ENCODE peak calls at places on chromosomes 16 and 17, in seven cellular contexts. One of them, this sample, is unnamed.

GRCh38 chr17:6924121-6924676 is 71.7 kb upstream of the ALOX12 start:
- DNase-seq in HFFc6: no peak
- DNase-seq in GM23338: no peak
- DNase-seq in AG04450: no peak
- DNase-seq in Caco-2: no peak
- DNase-seq in GM10248: no peak
- DNase-seq in adrenal gland: no peak
- DNase-seq in this sample: no peak

GRCh38 chr16:58854392-58854791 is 120.3 kb upstream of the GOT2 start:
- DNase-seq in adrenal gland: no peak
- DNase-seq in AG04450: no peak
- DNase-seq in HFFc6: no peak
- DNase-seq in GM23338: no peak
- DNase-seq in GM10248: peak
- DNase-seq in Caco-2: no peak
- DNase-seq in this sample: peak

GRCh38 chr17:3025421-3026124 is 37.8 kb downstream of the OR1D5 start:
- DNase-seq in GM23338: no peak
- DNase-seq in AG04450: no peak
- DNase-seq in adrenal gland: no peak
- DNase-seq in HFFc6: no peak
- DNase-seq in GM10248: no peak
- DNase-seq in Caco-2: peak
- DNase-seq in this sample: no peak

GRCh38 chr16:69366431-69366830 is 14.8 kb upstream of the TMED6 start:
- DNase-seq in HFFc6: no peak
- DNase-seq in GM10248: no peak
- DNase-seq in adrenal gland: no peak
- DNase-seq in GM23338: no peak
- DNase-seq in AG04450: no peak
- DNase-seq in Caco-2: peak
- DNase-seq in this sample: no peak

GRCh38 chr17:31494259-31495048 is 103.0 kb downstream of the RAB11FIP4 start:
- DNase-seq in AG04450: no peak
- DNase-seq in adrenal gland: peak
- DNase-seq in HFFc6: no peak
- DNase-seq in Caco-2: no peak
- DNase-seq in GM10248: peak
- DNase-seq in GM23338: no peak
- DNase-seq in this sample: peak

GRCh38 chr17:42016952-42017865 is at the start of gene DNAJC7:
- DNase-seq in AG04450: peak
- DNase-seq in HFFc6: peak
- DNase-seq in Caco-2: peak
- DNase-seq in adrenal gland: peak
- DNase-seq in GM23338: peak
- DNase-seq in GM10248: peak
- DNase-seq in this sample: peak

GRCh38 chr17:69069289-69069688 is 8.6 kb upstream of the ABCA9 start:
- DNase-seq in GM23338: peak
- DNase-seq in HFFc6: no peak
- DNase-seq in AG04450: no peak
- DNase-seq in adrenal gland: no peak
- DNase-seq in Caco-2: no peak
- DNase-seq in GM10248: no peak
- DNase-seq in this sample: no peak

GRCh38 chr17:32863559-32863958 is 13.4 kb downstream of the MYO1D start:
- DNase-seq in GM10248: no peak
- DNase-seq in AG04450: no peak
- DNase-seq in HFFc6: no peak
- DNase-seq in GM23338: no peak
- DNase-seq in adrenal gland: no peak
- DNase-seq in Caco-2: no peak
- DNase-seq in this sample: no peak

GRCh38 chr17:42251115-42251514 is 25.1 kb downstream of the STAT5B start:
- DNase-seq in HFFc6: no peak
- DNase-seq in Caco-2: no peak
- DNase-seq in AG04450: no peak
- DNase-seq in GM10248: no peak
- DNase-seq in GM23338: peak
- DNase-seq in adrenal gland: no peak
- DNase-seq in this sample: no peak

GRCh38 chr16:15427648-15428239 is 6.6 kb upstream of the BMERB1 start:
- DNase-seq in Caco-2: no peak
- DNase-seq in GM10248: peak
- DNase-seq in adrenal gland: peak
- DNase-seq in GM23338: peak
- DNase-seq in AG04450: no peak
- DNase-seq in HFFc6: peak
- DNase-seq in this sample: peak

GRCh38 chr16:10037771-10038170 is 144.5 kb downstream of the GRIN2A start:
- DNase-seq in GM23338: no peak
- DNase-seq in adrenal gland: no peak
- DNase-seq in HFFc6: peak
- DNase-seq in Caco-2: no peak
- DNase-seq in AG04450: no peak
- DNase-seq in GM10248: no peak
- DNase-seq in this sample: no peak

GRCh38 chr17:22570144-22570845 is 878.0 kb downstream of the KCNJ18 start:
- DNase-seq in AG04450: no peak
- DNase-seq in Caco-2: no peak
- DNase-seq in GM23338: no peak
- DNase-seq in HFFc6: no peak
- DNase-seq in GM10248: no peak
- DNase-seq in adrenal gland: no peak
- DNase-seq in this sample: no peak

GRCh38 chr16:54462151-54462651 is 175.6 kb upstream of the IRX3 start:
- DNase-seq in GM23338: no peak
- DNase-seq in Caco-2: no peak
- DNase-seq in adrenal gland: no peak
- DNase-seq in AG04450: no peak
- DNase-seq in HFFc6: peak
- DNase-seq in GM10248: no peak
- DNase-seq in this sample: no peak

GRCh38 chr17:72985882-72986720 is 106.4 kb downstream of the SLC39A11 start:
- DNase-seq in GM10248: peak
- DNase-seq in AG04450: peak
- DNase-seq in Caco-2: peak
- DNase-seq in adrenal gland: peak
- DNase-seq in HFFc6: peak
- DNase-seq in GM23338: peak
- DNase-seq in this sample: peak

GRCh38 chr16:2752850-2753522 is 548 bp downstream of the SRRM2 start:
- DNase-seq in Caco-2: peak
- DNase-seq in adrenal gland: peak
- DNase-seq in GM10248: peak
- DNase-seq in AG04450: peak
- DNase-seq in GM23338: peak
- DNase-seq in HFFc6: peak
- DNase-seq in this sample: peak

GRCh38 chr16:67284699-67285646 is 5.6 kb downstream of the PLEKHG4 start:
- DNase-seq in adrenal gland: peak
- DNase-seq in HFFc6: no peak
- DNase-seq in GM10248: no peak
- DNase-seq in Caco-2: no peak
- DNase-seq in AG04450: no peak
- DNase-seq in GM23338: peak
- DNase-seq in this sample: no peak

GRCh38 chr17:7713782-7714181 is 3.8 kb upstream of the DNAH2 start:
- DNase-seq in GM10248: no peak
- DNase-seq in adrenal gland: no peak
- DNase-seq in HFFc6: no peak
- DNase-seq in AG04450: no peak
- DNase-seq in GM23338: no peak
- DNase-seq in Caco-2: no peak
- DNase-seq in this sample: no peak

GRCh38 chr17:48756816-48757215 is 28.3 kb upstream of the HOXB13 start:
- DNase-seq in Caco-2: no peak
- DNase-seq in AG04450: no peak
- DNase-seq in GM10248: no peak
- DNase-seq in adrenal gland: peak
- DNase-seq in GM23338: no peak
- DNase-seq in HFFc6: no peak
- DNase-seq in this sample: peak

GRCh38 chr16:82083710-82084353 is 48.8 kb downstream of the HSD17B2 start:
- DNase-seq in AG04450: no peak
- DNase-seq in GM10248: no peak
- DNase-seq in HFFc6: no peak
- DNase-seq in Caco-2: no peak
- DNase-seq in GM23338: no peak
- DNase-seq in adrenal gland: no peak
- DNase-seq in this sample: no peak

GRCh38 chr17:50219345-50219744 is 17.9 kb upstream of the COL1A1 start:
- DNase-seq in Caco-2: no peak
- DNase-seq in adrenal gland: no peak
- DNase-seq in GM23338: no peak
- DNase-seq in GM10248: no peak
- DNase-seq in AG04450: peak
- DNase-seq in HFFc6: peak
- DNase-seq in this sample: no peak

GRCh38 chr17:66398059-66398458 is 95.6 kb downstream of the PRKCA start:
- DNase-seq in adrenal gland: no peak
- DNase-seq in Caco-2: no peak
- DNase-seq in AG04450: no peak
- DNase-seq in HFFc6: no peak
- DNase-seq in GM23338: no peak
- DNase-seq in GM10248: no peak
- DNase-seq in this sample: no peak

GRCh38 chr16:89822188-89823086 is 5.8 kb upstream of the SPIRE2 start:
- DNase-seq in HFFc6: no peak
- DNase-seq in adrenal gland: no peak
- DNase-seq in AG04450: no peak
- DNase-seq in GM23338: no peak
- DNase-seq in GM10248: no peak
- DNase-seq in Caco-2: peak
- DNase-seq in this sample: no peak
- TF ChIP-seq CTCF in HFFc6: no peak
- TF ChIP-seq CTCF in adrenal gland: no peak
- TF ChIP-seq CTCF in AG04450: no peak
- TF ChIP-seq CTCF in GM23338: no peak
- TF ChIP-seq CTCF in GM10248: no peak
- TF ChIP-seq CTCF in Caco-2: no peak
- TF ChIP-seq CTCF in this sample: no peak

DNA sequence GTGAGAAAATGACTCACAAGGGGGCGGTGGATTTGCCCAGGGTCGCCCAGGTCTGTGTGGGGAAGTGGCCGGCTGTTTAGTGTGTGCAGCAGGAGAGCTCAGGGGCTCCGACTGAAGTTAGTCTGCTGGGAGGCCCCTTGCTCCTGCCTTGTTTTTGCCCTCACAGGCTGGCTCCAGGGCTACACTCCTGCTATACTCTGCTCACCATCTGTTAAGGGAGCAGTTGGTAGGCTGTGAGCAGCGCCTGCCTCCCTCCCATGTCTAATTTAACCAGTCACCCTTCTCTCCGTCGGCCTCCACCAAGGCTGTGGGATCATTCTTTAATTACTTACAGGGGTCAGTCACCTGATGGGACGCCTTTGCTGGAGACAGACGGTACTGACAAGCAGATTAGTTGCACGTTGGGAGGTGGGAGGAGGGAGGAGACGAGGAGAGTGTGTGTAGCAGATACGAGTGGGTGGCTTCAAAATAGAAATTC is 35.5 kb downstream of the KSR1 start:
- DNase-seq in GM10248: peak
- DNase-seq in Caco-2: no peak
- DNase-seq in GM23338: no peak
- DNase-seq in HFFc6: no peak
- DNase-seq in AG04450: no peak
- DNase-seq in adrenal gland: no peak
- DNase-seq in this sample: peak
- TF ChIP-seq CTCF in GM10248: no peak
- TF ChIP-seq CTCF in Caco-2: no peak
- TF ChIP-seq CTCF in GM23338: no peak
- TF ChIP-seq CTCF in HFFc6: no peak
- TF ChIP-seq CTCF in AG04450: no peak
- TF ChIP-seq CTCF in adrenal gland: no peak
- TF ChIP-seq CTCF in this sample: no peak

GRCh38 chr16:30521873-30522641 is 4.3 kb downstream of the ZNF768 start:
- DNase-seq in adrenal gland: no peak
- DNase-seq in GM23338: no peak
- DNase-seq in GM10248: no peak
- DNase-seq in AG04450: no peak
- DNase-seq in HFFc6: no peak
- DNase-seq in Caco-2: peak
- DNase-seq in this sample: no peak
- TF ChIP-seq CTCF in adrenal gland: no peak
- TF ChIP-seq CTCF in GM23338: no peak
- TF ChIP-seq CTCF in GM10248: no peak
- TF ChIP-seq CTCF in AG04450: no peak
- TF ChIP-seq CTCF in HFFc6: no peak
- TF ChIP-seq CTCF in Caco-2: no peak
- TF ChIP-seq CTCF in this sample: no peak

GRCh38 chr17:18093616-18094408 is 6.1 kb downstream of the DRG2 start:
- DNase-seq in GM10248: no peak
- DNase-seq in GM23338: peak
- DNase-seq in AG04450: peak
- DNase-seq in HFFc6: peak
- DNase-seq in adrenal gland: peak
- DNase-seq in Caco-2: no peak
- DNase-seq in this sample: no peak

GRCh38 chr17:18089613-18090012 is 1.9 kb downstream of the DRG2 start:
- DNase-seq in AG04450: no peak
- DNase-seq in adrenal gland: no peak
- DNase-seq in GM23338: no peak
- DNase-seq in Caco-2: no peak
- DNase-seq in GM10248: no peak
- DNase-seq in HFFc6: no peak
- DNase-seq in this sample: no peak

GRCh38 chr17:18084256-18084655 is 3.5 kb upstream of the DRG2 start:
- DNase-seq in Caco-2: no peak
- DNase-seq in GM23338: no peak
- DNase-seq in adrenal gland: no peak
- DNase-seq in AG04450: no peak
- DNase-seq in HFFc6: no peak
- DNase-seq in GM10248: no peak
- DNase-seq in this sample: no peak

DNA sequence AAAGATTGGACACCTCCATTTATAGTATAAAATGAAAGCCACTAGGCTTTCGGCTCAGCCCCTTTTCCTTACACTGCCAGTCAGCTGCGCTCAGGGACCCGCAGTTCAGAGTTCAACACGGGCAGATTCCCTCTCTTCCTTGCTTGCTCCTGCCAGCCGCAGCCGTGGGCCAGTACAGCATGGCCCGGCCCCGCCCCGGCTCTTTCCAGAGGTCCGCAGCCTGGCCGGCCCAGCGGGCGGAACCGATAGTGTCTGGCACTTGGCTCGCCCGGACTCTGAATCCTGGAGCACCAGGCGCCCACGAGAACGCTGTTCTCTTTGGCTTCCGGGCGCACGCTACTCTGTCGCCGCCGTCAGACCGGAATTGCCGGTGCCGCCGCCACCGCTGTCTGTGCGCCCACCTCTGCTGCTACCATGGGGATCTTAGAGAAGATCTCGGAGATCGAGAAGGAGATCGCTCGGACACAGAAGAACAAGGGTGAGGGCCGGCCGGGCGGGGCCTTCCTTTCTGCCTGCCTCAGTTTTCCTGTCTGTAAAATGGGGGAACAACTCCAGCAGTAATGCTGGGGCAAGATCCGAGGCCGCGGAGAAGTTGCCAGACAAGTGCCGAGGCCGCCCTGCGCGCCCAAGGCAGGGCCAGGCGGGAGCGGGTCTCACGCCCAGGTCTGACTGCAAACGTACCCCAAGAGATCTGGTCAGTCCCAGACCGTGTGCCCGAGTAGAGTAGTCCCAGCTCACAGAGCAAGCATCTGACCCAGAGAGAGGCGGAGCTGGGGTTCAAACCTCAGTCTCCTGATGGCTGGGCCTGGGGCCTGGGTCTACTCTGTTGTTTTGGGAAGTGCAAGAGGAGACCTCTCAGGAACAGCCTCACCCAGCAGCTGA is at the start of gene DRG2:
- DNase-seq in Caco-2: peak
- DNase-seq in GM10248: peak
- DNase-seq in HFFc6: peak
- DNase-seq in adrenal gland: peak
- DNase-seq in AG04450: peak
- DNase-seq in GM23338: peak
- DNase-seq in this sample: peak
- TF ChIP-seq CTCF in Caco-2: peak
- TF ChIP-seq CTCF in GM10248: no peak
- TF ChIP-seq CTCF in HFFc6: peak
- TF ChIP-seq CTCF in adrenal gland: peak
- TF ChIP-seq CTCF in AG04450: no peak
- TF ChIP-seq CTCF in GM23338: no peak
- TF ChIP-seq CTCF in this sample: no peak

This sample was measured in GM13976.